ENCODE peak calls at places on chromosomes 2 and 18, in ten cellular contexts. K, O, W, N, D, Y, C, Z, E and L are unnamed samples. For H3K4me1, the result is how much of the 10 kb centered on the place peaks cover.

GRCh38 chr2:98539056-98539735 is 69.1 kb downstream of the COA5 start:
- DNase-seq in K (no peak), O (no peak), W (no peak), N (no peak), D (no peak), Y (no peak), C (no peak), Z (no peak), E (no peak), L (peak)

GRCh38 chr2:8542381-8543064 is 139.3 kb upstream of the ID2 start:
- DNase-seq in K (no peak), O (no peak), W (no peak), N (no peak), D (no peak), Y (no peak), C (no peak), Z (no peak), E (no peak), L (peak)

GRCh38 chr18:55539240-55539639 is 48.8 kb downstream of the TCF4 start:
- DNase-seq in K (no peak), O (no peak), W (no peak), N (no peak), D (no peak), Y (no peak), C (no peak), Z (no peak), E (no peak), L (no peak)

GRCh38 chr18:58241877-58242276 is 197.9 kb downstream of the NEDD4L start:
- DNase-seq in K (no peak), O (no peak), W (no peak), N (no peak), D (no peak), Y (no peak), C (no peak), Z (no peak), E (no peak), L (no peak)

GRCh38 chr2:126949775-126950174 is 51.1 kb downstream of the TEX51 start:
- DNase-seq in K (no peak), O (no peak), W (no peak), N (no peak), D (no peak), Y (no peak), C (no peak), Z (no peak), E (no peak), L (no peak)

GRCh38 chr2:129781749-129782617 is 197.5 kb upstream of the RAB6C start:
- DNase-seq in K (no peak), O (no peak), W (no peak), N (no peak), D (no peak), Y (no peak), C (no peak), Z (no peak), E (no peak), L (no peak)

GRCh38 chr2:43041661-43042360 is 184.6 kb downstream of the ZFP36L2 start:
- DNase-seq in K (no peak), O (no peak), W (no peak), N (peak), D (no peak), Y (peak), C (peak), Z (no peak), E (no peak), L (peak)

GRCh38 chr2:71773218-71773617 is 319.9 kb downstream of the DYSF start:
- DNase-seq in K (no peak), O (no peak), W (no peak), N (no peak), D (no peak), Y (no peak), C (no peak), Z (no peak), E (no peak), L (no peak)

GRCh38 chr2:99975386-99975785 is 167.0 kb downstream of the AFF3 start:
- DNase-seq in K (peak), O (no peak), W (no peak), N (peak), D (no peak), Y (no peak), C (no peak), Z (no peak), E (no peak), L (no peak)

GRCh38 chr2:148654414-148654813 is 9.9 kb downstream of the EPC2 start:
- DNase-seq in K (no peak), O (no peak), W (no peak), N (no peak), D (no peak), Y (no peak), C (no peak), Z (no peak), E (no peak), L (no peak)

GRCh38 chr18:10526211-10526949 is 553 bp downstream of the NAPG start:
- DNase-seq in K (no peak), O (peak), W (peak), N (peak), D (peak), Y (peak), C (peak), Z (no peak), E (no peak), L (peak)

GRCh38 chr2:221258464-221258863 is 313.6 kb downstream of the EPHA4 start:
- DNase-seq in K (no peak), O (no peak), W (no peak), N (no peak), D (no peak), Y (no peak), C (no peak), Z (no peak), E (no peak), L (no peak)

GRCh38 chr18:48834421-48835011 is 116.2 kb downstream of the SMAD7 start:
- DNase-seq in K (peak), O (peak), W (peak), N (peak), D (peak), Y (no peak), C (no peak), Z (peak), E (peak), L (peak)
- TF ChIP-seq POLR2AphosphoS5 in K (peak), O (no peak), W (no peak), N (peak), D (peak), Y (no peak), C (no peak), Z (peak), E (peak), L (peak)

GRCh38 chr2:170307052-170307451 is 129.1 kb downstream of the MYO3B start:
- DNase-seq in K (no peak), O (no peak), W (no peak), N (no peak), D (no peak), Y (no peak), C (no peak), Z (no peak), E (no peak), L (no peak)
- H3K27ac ChIP-seq in K (no peak), O (no peak), W (peak), N (no peak), D (no peak), Y (no peak), C (no peak), Z (no peak), E (no peak), L (no peak)

GRCh38 chr2:60534034-60534393 is 19.4 kb downstream of the BCL11A start:
- DNase-seq in K (no peak), O (no peak), W (no peak), N (no peak), D (no peak), Y (peak), C (no peak), Z (no peak), E (no peak), L (no peak)

GRCh38 chr2:60531638-60532216 is 21.7 kb downstream of the BCL11A start:
- DNase-seq in K (no peak), O (peak), W (peak), N (no peak), D (no peak), Y (peak), C (no peak), Z (no peak), E (no peak), L (no peak)

GRCh38 chr2:60535392-60536312 is 17.8 kb downstream of the BCL11A start:
- DNase-seq in K (no peak), O (no peak), W (no peak), N (no peak), D (no peak), Y (no peak), C (no peak), Z (no peak), E (no peak), L (no peak)

GRCh38 chr2:60532421-60532820 is 21.0 kb downstream of the BCL11A start:
- DNase-seq in K (no peak), O (no peak), W (no peak), N (no peak), D (no peak), Y (no peak), C (no peak), Z (no peak), E (no peak), L (no peak)

GRCh38 chr2:60533114-60534033 is 20.1 kb downstream of the BCL11A start:
- DNase-seq in K (no peak), O (no peak), W (no peak), N (no peak), D (no peak), Y (no peak), C (no peak), Z (no peak), E (no peak), L (no peak)
- H3K4me1 ChIP-seq in K (under half), O (half or more), W (half or more), N (under half), D (half or more), Y (half or more), C (under half), Z (under half), E (under half), L (half or more)

GRCh38 chr2:31302940-31303563 is 69.1 kb downstream of the EHD3 start:
- DNase-seq in K (no peak), O (no peak), W (no peak), N (no peak), D (no peak), Y (no peak), C (no peak), Z (no peak), E (no peak), L (no peak)
- TF ChIP-seq POLR2AphosphoS5 in K (no peak), O (no peak), W (no peak), N (no peak), D (no peak), Y (no peak), C (no peak), Z (no peak), E (no peak), L (no peak)